ENCODE peak calls at places on chromosomes 16 and 17, in four cellular contexts. P is cardiac muscle cell, X is upper lobe of left lung, H is AG04450. R is an unnamed sample.

GRCh38 chr17:77281904-77282367 is 141.2 kb downstream of the SEC14L1 start:
- DNase-seq in P (peak; percentile 40), X (peak; percentile 85), H (no peak), R (no peak)

GRCh38 chr16:29825145-29826044 is 5.1 kb downstream of the MVP start:
- DNase-seq in P (peak; percentile 79), X (no peak), H (peak; percentile 80), R (no peak)

GRCh38 chr17:7729841-7730240 is 12.3 kb downstream of the DNAH2 start:
- DNase-seq in P (no peak), X (no peak), H (no peak), R (no peak)

GRCh38 chr16:57242650-57243049 is 2.4 kb upstream of the ARL2BP start:
- DNase-seq in P (no peak), X (no peak), H (no peak), R (no peak)

GRCh38 chr17:61284174-61284573 is 115.5 kb upstream of the TBX2 start:
- DNase-seq in P (peak; percentile 65), X (no peak), H (no peak), R (no peak)

GRCh38 chr17:9179602-9180001 is 158.3 kb downstream of the NTN1 start:
- DNase-seq in P (no peak), X (no peak), H (no peak), R (no peak)

GRCh38 chr17:17808706-17809432 is 27.9 kb downstream of the SREBF1 start:
- DNase-seq in P (peak; percentile 43), X (peak; percentile 86), H (no peak), R (no peak)

GRCh38 chr16:78005881-78006280 is 16.5 kb upstream of the CLEC3A start:
- DNase-seq in P (no peak), X (no peak), H (no peak), R (no peak)

GRCh38 chr17:73043686-73044581 is 48.6 kb downstream of the SLC39A11 start:
- DNase-seq in P (peak; percentile 92), X (no peak), H (peak; percentile 77), R (no peak)

GRCh38 chr16:87608400-87608985 is 6.2 kb downstream of the JPH3 start:
- DNase-seq in P (peak; percentile 74), X (no peak), H (peak; percentile 13), R (peak; percentile 17)

GRCh38 chr17:75063201-75063600 is 16.2 kb downstream of the KCTD2 start:
- DNase-seq in P (no peak), X (no peak), H (no peak), R (no peak)

GRCh38 chr16:68972008-68972407 is 128.7 kb downstream of the TANGO6 start:
- DNase-seq in P (no peak), X (no peak), H (no peak), R (no peak)

GRCh38 chr16:21524068-21524751 is 75.2 kb upstream of the METTL9 start:
- DNase-seq in P (no peak), X (no peak), H (no peak), R (no peak)

GRCh38 chr16:23518435-23518891 is 8.2 kb upstream of the GGA2 start:
- DNase-seq in P (peak; percentile 27), X (no peak), H (no peak), R (no peak)

GRCh38 chr17:36213695-36214094 is 2.8 kb downstream of the CCL4L2 start:
- DNase-seq in P (no peak), X (no peak), H (no peak), R (no peak)

GRCh38 chr17:61399131-61400057 is at the start of gene TBX2:
- DNase-seq in P (peak; percentile 96), X (peak; percentile 91), H (peak; percentile 93), R (no peak)

GRCh38 chr16:5042574-5043171 is 8.9 kb upstream of the NAGPA start:
- DNase-seq in P (no peak), X (no peak), H (no peak), R (no peak)

GRCh38 chr17:62650587-62650986 is 23.1 kb downstream of the MRC2 start:
- DNase-seq in P (no peak), X (no peak), H (no peak), R (no peak)

GRCh38 chr17:35540589-35541404 is 3.3 kb upstream of the SLFN12L start:
- DNase-seq in P (peak; percentile 52), X (no peak), H (no peak), R (no peak)

GRCh38 chr16:15907863-15908478 is 19.6 kb upstream of the CEP20 start:
- DNase-seq in P (peak; percentile 28), X (no peak), H (no peak), R (no peak)

GRCh38 chr16:35185366-35186044 is 1726.1 kb downstream of the TP53TG3F start:
- DNase-seq in P (no peak), X (no peak), H (no peak), R (no peak)

GRCh38 chr16:55494994-55495421 is 13.9 kb upstream of the LPCAT2 start:
- DNase-seq in P (peak; percentile 95), X (no peak), H (peak; percentile 87), R (no peak)

GRCh38 chr16:74730049-74730683 is 29.5 kb upstream of the MLKL start:
- DNase-seq in P (no peak), X (no peak), H (no peak), R (peak; percentile 51)

GRCh38 chr16:89324056-89325010 is 106.8 kb downstream of the ZNF778 start:
- DNase-seq in P (peak; percentile 60), X (peak; percentile 45), H (no peak), R (no peak)

GRCh38 chr16:65547799-65548446 is 426.1 kb upstream of the CDH11 start:
- DNase-seq in P (peak; percentile 98), X (no peak), H (peak; percentile 83), R (no peak)

GRCh38 chr17:60231234-60231633 is 81.5 kb downstream of the CA4 start:
- DNase-seq in P (peak; percentile 57), X (no peak), H (no peak), R (no peak)
- H3K4me3 ChIP-seq in P (no peak overlapping the region), X (no peak overlapping the region), H (no peak overlapping the region), R (no peak overlapping the region)

GRCh38 chr17:55722016-55722706 is 503 bp downstream of the TMEM100 start:
- DNase-seq in P (no peak), X (no peak), H (no peak), R (no peak)
- H3K4me3 ChIP-seq in P (no peak overlapping the region), X (peak overlapping the region; percentile 50), H (peak overlapping the region; percentile 47), R (peak overlapping the region; percentile 7)

DNA sequence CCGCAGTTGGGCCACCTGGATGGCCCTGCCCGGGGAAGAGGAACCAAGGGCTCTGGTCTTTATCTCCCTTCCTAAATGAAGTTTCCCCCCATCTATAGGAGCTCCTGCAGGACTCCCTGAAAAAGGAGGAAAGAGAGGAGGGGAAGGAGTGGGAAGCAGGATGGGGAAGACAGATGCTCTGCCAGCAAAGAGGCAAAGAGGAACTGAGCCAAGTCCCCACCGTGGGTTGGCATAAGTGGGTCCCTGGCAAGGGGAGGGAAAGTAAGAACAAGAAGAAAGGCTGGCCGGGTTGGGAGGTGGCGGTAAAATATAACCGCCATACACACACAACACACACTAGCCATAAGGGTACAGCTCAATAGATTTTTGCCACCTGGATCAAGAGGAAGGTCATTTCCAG is 6.1 kb upstream of the EIF1 start:
- DNase-seq in P (no peak), X (no peak), H (no peak), R (no peak)
- H3K4me3 ChIP-seq in P (no peak overlapping the region), X (no peak overlapping the region), H (no peak overlapping the region), R (no peak overlapping the region)

DNA sequence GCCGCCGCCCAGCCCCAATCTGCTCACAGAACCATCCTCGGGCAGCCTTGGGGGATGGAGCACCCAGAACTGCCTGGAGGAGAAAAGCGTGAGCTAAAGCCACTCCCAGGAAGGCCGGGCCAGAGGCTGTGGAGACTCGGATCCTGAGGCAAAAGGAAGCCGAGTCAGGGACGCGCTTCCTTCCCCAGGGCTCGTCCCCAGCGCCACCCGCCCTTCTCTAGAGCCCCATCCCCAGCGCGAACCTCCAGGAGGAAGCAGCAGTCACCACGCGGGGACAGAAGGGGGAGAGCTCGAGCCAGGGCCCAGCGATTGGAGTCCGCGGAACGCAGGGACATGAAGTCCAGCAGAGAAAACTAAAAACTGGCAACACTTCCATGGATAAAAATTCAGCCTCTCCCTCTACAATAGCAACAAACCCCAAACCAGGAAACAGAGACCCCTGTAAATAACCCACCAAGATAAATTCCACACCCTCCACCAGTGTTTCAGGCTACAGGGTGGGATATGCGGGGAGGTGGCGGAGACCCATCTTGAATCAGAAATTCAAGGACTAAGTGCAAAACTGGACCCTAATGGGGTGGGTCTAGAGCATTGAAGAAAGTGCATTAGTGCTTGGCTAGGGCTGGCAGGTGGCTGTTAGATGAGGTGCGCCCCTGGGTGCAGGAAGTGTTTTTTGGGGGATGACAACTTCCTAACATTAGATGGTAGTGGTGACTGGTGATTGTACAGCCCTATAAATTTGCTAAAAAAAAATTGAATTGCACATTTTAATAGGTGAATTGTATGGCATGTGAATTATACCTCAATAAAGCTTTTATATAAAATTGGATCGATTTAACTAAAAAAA is 116.1 kb upstream of the METRNL start:
- DNase-seq in P (peak; percentile 86), X (peak; percentile 85), H (peak; percentile 32), R (peak; percentile 59)
- H3K4me3 ChIP-seq in P (no peak overlapping the region), X (peak overlapping the region; percentile 11), H (no peak overlapping the region), R (no peak overlapping the region)

R was measured in prostate gland.